ENCODE peak calls at places on chromosomes 3 and 15, in eight cellular contexts. K is CD8-positive, alpha-beta T cell; I is esophagus squamous epithelium; J is GM23248; O is A549; V is kidney; Z is HepG2; U is tibial artery. Q is an unnamed sample.

GRCh38 chr3:115100172-115100571 is 46.9 kb downstream of the ZBTB20 start:
- DNase-seq in K (peak; percentile 20), I (no peak), J (peak; percentile 51), O (no peak), V (no peak), Z (peak; percentile 6), U (no peak), Q (peak; percentile 81)

GRCh38 chr3:184168363-184169120 is 6.1 kb upstream of the AP2M1 start:
- DNase-seq in K (no peak), I (no peak), J (peak; percentile 90), O (no peak), V (no peak), Z (no peak), U (no peak), Q (no peak)

GRCh38 chr3:61666615-61667320 is 105.4 kb downstream of the PTPRG start:
- DNase-seq in K (no peak), I (no peak), J (peak; percentile 16), O (no peak), V (no peak), Z (no peak), U (no peak), Q (peak; percentile 17)

GRCh38 chr3:53162672-53163458 is 1.9 kb downstream of the PRKCD start:
- DNase-seq in K (peak; percentile 56), I (peak; percentile 36), J (no peak), O (no peak), V (no peak), Z (no peak), U (no peak), Q (no peak)

GRCh38 chr15:38440353-38441129 is 13.4 kb upstream of the FAM98B start:
- DNase-seq in K (peak; percentile 47), I (no peak), J (peak; percentile 60), O (peak; percentile 6), V (no peak), Z (peak; percentile 75), U (no peak), Q (peak; percentile 32)

GRCh38 chr3:124174910-124175874 is 183.3 kb upstream of the ROPN1 start:
- DNase-seq in K (no peak), I (no peak), J (no peak), O (no peak), V (no peak), Z (no peak), U (no peak), Q (no peak)

GRCh38 chr3:185195652-185196051 is 42.8 kb upstream of the C3orf70 start:
- DNase-seq in K (no peak), I (no peak), J (no peak), O (no peak), V (no peak), Z (no peak), U (no peak), Q (no peak)

GRCh38 chr3:15982667-15983145 is 184.9 kb upstream of the ANKRD28 start:
- DNase-seq in K (no peak), I (no peak), J (peak; percentile 99), O (no peak), V (no peak), Z (no peak), U (no peak), Q (peak; percentile 45)

GRCh38 chr3:36476274-36476942 is 96.1 kb downstream of the STAC start:
- DNase-seq in K (no peak), I (no peak), J (peak; percentile 41), O (no peak), V (no peak), Z (no peak), U (no peak), Q (no peak)

GRCh38 chr3:57043518-57043917 is 16.9 kb upstream of the SPATA12 start:
- DNase-seq in K (no peak), I (no peak), J (no peak), O (no peak), V (no peak), Z (no peak), U (no peak), Q (no peak)

GRCh38 chr15:74608776-74609175 is 6.9 kb upstream of the CLK3 start:
- DNase-seq in K (no peak), I (no peak), J (no peak), O (no peak), V (no peak), Z (no peak), U (no peak), Q (no peak)

GRCh38 chr3:53680026-53680425 is 166.2 kb downstream of the CHDH start:
- DNase-seq in K (no peak), I (no peak), J (no peak), O (no peak), V (no peak), Z (no peak), U (no peak), Q (no peak)

GRCh38 chr3:172288625-172289024 is 159.6 kb downstream of the GHSR start:
- DNase-seq in K (peak; percentile 21), I (no peak), J (no peak), O (no peak), V (no peak), Z (no peak), U (no peak), Q (no peak)

GRCh38 chr3:30597769-30598134 is 8.6 kb upstream of the TGFBR2 start:
- DNase-seq in K (no peak), I (no peak), J (no peak), O (no peak), V (no peak), Z (no peak), U (no peak), Q (no peak)
- H3K27ac ChIP-seq in K (no peak overlapping the region), I (peak overlapping the region; percentile 24), J (peak overlapping the region; percentile 55), O (peak overlapping the region; percentile 89), V (peak overlapping the region; percentile 80), Z (peak overlapping the region; percentile 98), U (no peak overlapping the region), Q (no peak overlapping the region)

GRCh38 chr3:72237679-72238320 is 452.9 kb upstream of the PROK2 start:
- DNase-seq in K (no peak), I (no peak), J (peak; percentile 45), O (no peak), V (no peak), Z (no peak), U (no peak), Q (no peak)
- H3K4me3 ChIP-seq in K (no peak overlapping the region), I (no peak overlapping the region), J (peak overlapping the region; percentile 18), O (no peak overlapping the region), V (no peak overlapping the region), Z (no peak overlapping the region), U (no peak overlapping the region), Q (no peak overlapping the region)

GRCh38 chr3:98885851-98886250 is 15.6 kb downstream of the DCBLD2 start:
- DNase-seq in K (no peak), I (no peak), J (peak; percentile 33), O (no peak), V (no peak), Z (no peak), U (no peak), Q (peak; percentile 11)
- H3K27ac ChIP-seq in K (no peak overlapping the region), I (no peak overlapping the region), J (no peak overlapping the region), O (peak overlapping the region; percentile 58), V (no peak overlapping the region), Z (no peak overlapping the region), U (peak overlapping the region; percentile 36), Q (no peak overlapping the region)

GRCh38 chr15:81182746-81183402 is 13.8 kb upstream of the IL16 start:
- DNase-seq in K (no peak), I (no peak), J (peak; percentile 50), O (no peak), V (no peak), Z (no peak), U (peak; percentile 60), Q (no peak)
- H3K4me3 ChIP-seq in K (no peak overlapping the region), I (peak overlapping the region; percentile 36), J (peak overlapping the region; percentile 51), O (no peak overlapping the region), V (peak overlapping the region; percentile 46), Z (no peak overlapping the region), U (peak overlapping the region; percentile 47), Q (no peak overlapping the region)

DNA sequence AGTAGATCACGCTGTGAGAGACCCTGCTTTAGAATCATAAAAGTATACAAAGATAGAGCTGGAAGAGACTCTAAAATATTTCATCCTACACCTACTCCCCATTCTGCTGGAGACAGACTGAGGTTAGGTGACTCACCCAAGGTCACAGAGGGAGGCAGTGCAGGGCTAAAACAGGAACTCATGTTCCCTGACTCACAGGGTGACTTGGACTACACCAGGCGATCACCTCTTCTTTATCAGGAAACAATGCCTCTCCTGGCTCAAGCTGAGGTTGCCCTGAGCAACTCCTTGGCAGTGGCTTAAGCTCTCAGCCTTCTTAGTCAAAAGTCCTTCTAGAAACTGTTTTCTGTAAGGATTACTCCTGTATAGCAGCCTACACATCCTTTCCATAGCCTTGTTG is 26.4 kb upstream of the TNFAIP8L3 start:
- DNase-seq in K (no peak), I (no peak), J (peak; percentile 98), O (peak; percentile 71), V (no peak), Z (peak; percentile 27), U (peak; percentile 65), Q (no peak)
- H3K27ac ChIP-seq in K (no peak overlapping the region), I (peak overlapping the region; percentile 31), J (peak overlapping the region; percentile 68), O (peak overlapping the region; percentile 58), V (no peak overlapping the region), Z (no peak overlapping the region), U (peak overlapping the region; percentile 55), Q (no peak overlapping the region)

Q was measured in SJCRH30.